ENCODE peak calls at places on chromosomes 12 and 14, in six cellular contexts. One of them, this sample, is unnamed.

GRCh38 chr14:87901652-87902051 is 91.3 kb downstream of the GALC start:
- DNase-seq in sigmoid colon: no peak
- DNase-seq in breast epithelium: no peak
- DNase-seq in stomach: no peak
- DNase-seq in HepG2: no peak
- DNase-seq in HL-60: no peak
- DNase-seq in this sample: no peak

GRCh38 chr12:121872546-121873223 is 14.0 kb upstream of the HPD start:
- DNase-seq in sigmoid colon: peak
- DNase-seq in HepG2: no peak
- DNase-seq in HL-60: no peak
- DNase-seq in breast epithelium: no peak
- DNase-seq in stomach: peak
- DNase-seq in this sample: peak

GRCh38 chr14:89013698-89014569 is 189.5 kb downstream of the TTC8 start:
- DNase-seq in HepG2: no peak
- DNase-seq in stomach: no peak
- DNase-seq in sigmoid colon: no peak
- DNase-seq in breast epithelium: no peak
- DNase-seq in HL-60: no peak
- DNase-seq in this sample: no peak

GRCh38 chr14:100696017-100696416 is 30.7 kb upstream of the DLK1 start:
- DNase-seq in sigmoid colon: no peak
- DNase-seq in HepG2: no peak
- DNase-seq in breast epithelium: no peak
- DNase-seq in HL-60: no peak
- DNase-seq in stomach: no peak
- DNase-seq in this sample: no peak

GRCh38 chr12:10307630-10308029 is at the start of gene KLRD1:
- DNase-seq in HL-60: no peak
- DNase-seq in breast epithelium: no peak
- DNase-seq in HepG2: no peak
- DNase-seq in sigmoid colon: no peak
- DNase-seq in stomach: no peak
- DNase-seq in this sample: no peak

GRCh38 chr14:36505892-36506731 is 13.9 kb downstream of the NKX2-1 start:
- DNase-seq in breast epithelium: no peak
- DNase-seq in HepG2: no peak
- DNase-seq in HL-60: no peak
- DNase-seq in stomach: no peak
- DNase-seq in sigmoid colon: no peak
- DNase-seq in this sample: no peak

GRCh38 chr12:6551063-6551461 is 4.8 kb downstream of the IFFO1 start:
- DNase-seq in breast epithelium: no peak
- DNase-seq in stomach: no peak
- DNase-seq in HL-60: no peak
- DNase-seq in sigmoid colon: peak
- DNase-seq in HepG2: no peak
- DNase-seq in this sample: peak

GRCh38 chr14:104388011-104388521 is 191.5 kb upstream of the C14orf180 start:
- DNase-seq in HL-60: no peak
- DNase-seq in breast epithelium: no peak
- DNase-seq in HepG2: no peak
- DNase-seq in stomach: peak
- DNase-seq in sigmoid colon: peak
- DNase-seq in this sample: no peak

GRCh38 chr12:71661977-71662522 is 1.6 kb downstream of the ZFC3H1 start:
- DNase-seq in sigmoid colon: no peak
- DNase-seq in HL-60: no peak
- DNase-seq in stomach: no peak
- DNase-seq in breast epithelium: no peak
- DNase-seq in HepG2: no peak
- DNase-seq in this sample: no peak

GRCh38 chr12:27971606-27972005 is 927 bp downstream of the PTHLH start:
- DNase-seq in HepG2: peak
- DNase-seq in stomach: no peak
- DNase-seq in breast epithelium: no peak
- DNase-seq in sigmoid colon: no peak
- DNase-seq in HL-60: no peak
- DNase-seq in this sample: no peak

GRCh38 chr14:89616425-89617141 is 199.6 kb upstream of the FOXN3 start:
- DNase-seq in stomach: no peak
- DNase-seq in breast epithelium: no peak
- DNase-seq in HL-60: no peak
- DNase-seq in HepG2: peak
- DNase-seq in sigmoid colon: no peak
- DNase-seq in this sample: no peak

GRCh38 chr12:89873745-89874144 is 165.1 kb upstream of the ATP2B1 start:
- DNase-seq in HepG2: no peak
- DNase-seq in sigmoid colon: no peak
- DNase-seq in HL-60: no peak
- DNase-seq in breast epithelium: no peak
- DNase-seq in stomach: no peak
- DNase-seq in this sample: no peak

GRCh38 chr14:91890291-91890749 is 23.0 kb upstream of the TC2N start:
- DNase-seq in sigmoid colon: peak
- DNase-seq in stomach: peak
- DNase-seq in HepG2: no peak
- DNase-seq in breast epithelium: peak
- DNase-seq in HL-60: no peak
- DNase-seq in this sample: no peak

GRCh38 chr12:120224304-120225199 is 23.6 kb upstream of the RPLP0 start:
- DNase-seq in breast epithelium: no peak
- DNase-seq in sigmoid colon: peak
- DNase-seq in stomach: peak
- DNase-seq in HepG2: no peak
- DNase-seq in HL-60: no peak
- DNase-seq in this sample: peak

GRCh38 chr12:31029916-31030562 is 43.6 kb upstream of the DDX11 start:
- DNase-seq in breast epithelium: no peak
- DNase-seq in HL-60: no peak
- DNase-seq in sigmoid colon: no peak
- DNase-seq in HepG2: no peak
- DNase-seq in stomach: no peak
- DNase-seq in this sample: no peak

GRCh38 chr14:23160924-23161522 is 22.4 kb downstream of the SLC7A8 start:
- DNase-seq in HL-60: peak
- DNase-seq in HepG2: no peak
- DNase-seq in breast epithelium: peak
- DNase-seq in stomach: peak
- DNase-seq in sigmoid colon: no peak
- DNase-seq in this sample: peak

GRCh38 chr14:20455355-20456300 is 602 bp downstream of the APEX1 start:
- DNase-seq in breast epithelium: no peak
- DNase-seq in HepG2: no peak
- DNase-seq in sigmoid colon: peak
- DNase-seq in HL-60: no peak
- DNase-seq in stomach: peak
- DNase-seq in this sample: no peak

GRCh38 chr12:42779186-42779859 is 189.8 kb upstream of the PRICKLE1 start:
- DNase-seq in stomach: no peak
- DNase-seq in breast epithelium: peak
- DNase-seq in HepG2: no peak
- DNase-seq in sigmoid colon: no peak
- DNase-seq in HL-60: no peak
- DNase-seq in this sample: no peak

GRCh38 chr12:103924761-103925641 is 5.2 kb upstream of the HSP90B1 start:
- DNase-seq in HepG2: no peak
- DNase-seq in stomach: no peak
- DNase-seq in HL-60: no peak
- DNase-seq in sigmoid colon: no peak
- DNase-seq in breast epithelium: no peak
- DNase-seq in this sample: no peak

GRCh38 chr12:125533434-125534029 is 468.3 kb downstream of the AACS start:
- DNase-seq in stomach: peak
- DNase-seq in breast epithelium: no peak
- DNase-seq in sigmoid colon: no peak
- DNase-seq in HepG2: peak
- DNase-seq in HL-60: no peak
- DNase-seq in this sample: peak

GRCh38 chr12:32502693-32503510 is 103.5 kb downstream of the FGD4 start:
- DNase-seq in HepG2: no peak
- DNase-seq in breast epithelium: peak
- DNase-seq in stomach: no peak
- DNase-seq in sigmoid colon: no peak
- DNase-seq in HL-60: no peak
- DNase-seq in this sample: no peak

GRCh38 chr12:40762072-40762471 is 69.8 kb downstream of the CNTN1 start:
- DNase-seq in sigmoid colon: no peak
- DNase-seq in HepG2: no peak
- DNase-seq in breast epithelium: no peak
- DNase-seq in stomach: no peak
- DNase-seq in HL-60: no peak
- DNase-seq in this sample: no peak

GRCh38 chr14:92581206-92581605 is 67.6 kb downstream of the RIN3 start:
- DNase-seq in sigmoid colon: peak
- DNase-seq in HL-60: no peak
- DNase-seq in stomach: no peak
- DNase-seq in breast epithelium: no peak
- DNase-seq in HepG2: no peak
- DNase-seq in this sample: no peak

GRCh38 chr14:33404964-33405574 is 466.4 kb downstream of the NPAS3 start:
- DNase-seq in HL-60: no peak
- DNase-seq in stomach: no peak
- DNase-seq in breast epithelium: no peak
- DNase-seq in HepG2: no peak
- DNase-seq in sigmoid colon: no peak
- DNase-seq in this sample: no peak

GRCh38 chr14:43778607-43778955 is 728.5 kb downstream of the FSCB start:
- DNase-seq in HL-60: no peak
- DNase-seq in stomach: no peak
- DNase-seq in sigmoid colon: no peak
- DNase-seq in HepG2: peak
- DNase-seq in breast epithelium: no peak
- DNase-seq in this sample: no peak

GRCh38 chr14:65334765-65335411 is 77.6 kb upstream of the FUT8 start:
- DNase-seq in breast epithelium: no peak
- DNase-seq in HepG2: no peak
- DNase-seq in HL-60: no peak
- DNase-seq in stomach: peak
- DNase-seq in sigmoid colon: no peak
- DNase-seq in this sample: peak

GRCh38 chr12:26425587-26426260 is 230.4 kb downstream of the SSPN start:
- DNase-seq in sigmoid colon: no peak
- DNase-seq in stomach: no peak
- DNase-seq in HL-60: no peak
- DNase-seq in HepG2: no peak
- DNase-seq in breast epithelium: no peak
- DNase-seq in this sample: no peak

GRCh38 chr14:81312289-81312876 is 87.7 kb downstream of the STON2 start:
- DNase-seq in breast epithelium: no peak
- DNase-seq in HL-60: no peak
- DNase-seq in sigmoid colon: no peak
- DNase-seq in stomach: no peak
- DNase-seq in HepG2: no peak
- DNase-seq in this sample: no peak

GRCh38 chr14:92960706-92961566 is 38.0 kb downstream of the CHGA start:
- DNase-seq in HepG2: no peak
- DNase-seq in sigmoid colon: no peak
- DNase-seq in breast epithelium: no peak
- DNase-seq in HL-60: no peak
- DNase-seq in stomach: no peak
- DNase-seq in this sample: no peak

DNA sequence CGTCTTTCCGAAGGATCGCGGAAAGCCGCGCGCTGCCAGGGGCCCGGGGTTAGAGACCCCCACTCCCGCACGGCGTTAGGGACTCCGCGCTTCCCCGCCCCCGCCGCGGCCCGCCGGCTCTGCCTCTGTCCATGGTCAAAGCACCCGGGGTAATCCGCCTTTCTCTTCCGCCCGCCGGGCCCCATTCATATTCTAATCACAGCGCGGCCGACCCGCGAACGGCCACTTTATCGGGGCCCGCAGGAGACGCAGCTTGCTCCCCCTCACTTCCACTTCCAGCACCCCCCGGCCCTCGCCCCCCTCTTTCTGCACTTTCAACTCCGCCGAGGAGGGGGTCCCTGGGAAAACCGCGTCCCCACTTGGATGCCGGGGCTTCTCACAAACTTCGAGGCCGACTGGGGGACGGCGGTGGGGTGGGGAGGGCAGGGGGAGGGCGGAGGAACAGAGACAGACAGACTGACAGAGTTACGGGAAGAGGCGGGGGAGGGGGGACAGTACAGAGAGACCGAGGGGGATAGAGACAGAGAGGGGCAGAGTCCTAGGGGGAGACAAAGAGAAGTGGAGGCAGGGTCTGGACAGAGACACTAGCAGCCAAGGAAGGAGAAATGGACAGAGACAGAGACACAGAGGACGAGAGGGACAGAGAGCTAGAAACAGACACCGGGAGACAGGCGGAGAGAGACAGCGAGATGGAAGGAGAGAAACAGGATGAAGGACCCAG is 1.1 kb upstream of the RFX4 start:
- DNase-seq in sigmoid colon: no peak
- DNase-seq in HepG2: no peak
- DNase-seq in breast epithelium: no peak
- DNase-seq in HL-60: no peak
- DNase-seq in stomach: no peak
- DNase-seq in this sample: no peak
- TF ChIP-seq POLR2AphosphoS5 in sigmoid colon: no peak
- TF ChIP-seq POLR2AphosphoS5 in HepG2: no peak
- TF ChIP-seq POLR2AphosphoS5 in breast epithelium: no peak
- TF ChIP-seq POLR2AphosphoS5 in HL-60: no peak
- TF ChIP-seq POLR2AphosphoS5 in stomach: no peak
- TF ChIP-seq POLR2AphosphoS5 in this sample: no peak

GRCh38 chr14:95253039-95253620 is 66.6 kb downstream of the CLMN start:
- DNase-seq in breast epithelium: no peak
- DNase-seq in HL-60: no peak
- DNase-seq in HepG2: no peak
- DNase-seq in stomach: peak
- DNase-seq in sigmoid colon: no peak
- DNase-seq in this sample: no peak
- TF ChIP-seq POLR2AphosphoS5 in breast epithelium: no peak
- TF ChIP-seq POLR2AphosphoS5 in HL-60: no peak
- TF ChIP-seq POLR2AphosphoS5 in HepG2: no peak
- TF ChIP-seq POLR2AphosphoS5 in stomach: no peak
- TF ChIP-seq POLR2AphosphoS5 in sigmoid colon: no peak
- TF ChIP-seq POLR2AphosphoS5 in this sample: no peak

DNA sequence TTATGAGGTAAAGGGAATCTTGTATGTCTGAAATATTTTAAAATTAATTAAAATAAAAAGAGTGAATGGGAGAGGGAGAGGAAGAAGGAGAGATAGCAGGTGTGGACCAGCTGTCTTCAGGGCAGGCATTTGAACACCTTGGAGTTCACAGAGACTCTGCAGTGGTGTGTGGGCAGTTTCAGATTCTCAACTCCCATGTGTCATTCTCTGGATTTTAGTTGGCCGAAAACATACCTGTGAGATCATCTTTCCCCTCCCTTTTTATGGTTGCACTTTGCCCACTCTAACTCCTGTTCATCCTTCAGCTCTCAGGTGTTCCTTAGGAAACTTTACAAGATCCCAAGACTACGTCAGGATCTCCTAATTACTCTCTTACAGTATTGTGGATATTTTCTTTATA is 108.1 kb downstream of the ERC1 start:
- DNase-seq in stomach: no peak
- DNase-seq in HL-60: no peak
- DNase-seq in breast epithelium: no peak
- DNase-seq in sigmoid colon: no peak
- DNase-seq in HepG2: no peak
- DNase-seq in this sample: peak
- TF ChIP-seq POLR2AphosphoS5 in stomach: no peak
- TF ChIP-seq POLR2AphosphoS5 in HL-60: no peak
- TF ChIP-seq POLR2AphosphoS5 in breast epithelium: no peak
- TF ChIP-seq POLR2AphosphoS5 in sigmoid colon: no peak
- TF ChIP-seq POLR2AphosphoS5 in HepG2: no peak
- TF ChIP-seq POLR2AphosphoS5 in this sample: no peak

GRCh38 chr12:124396544-124397398 is 101.9 kb downstream of the RFLNA start:
- DNase-seq in HL-60: no peak
- DNase-seq in breast epithelium: peak
- DNase-seq in HepG2: no peak
- DNase-seq in sigmoid colon: peak
- DNase-seq in stomach: peak
- DNase-seq in this sample: peak
- TF ChIP-seq POLR2AphosphoS5 in HL-60: no peak
- TF ChIP-seq POLR2AphosphoS5 in breast epithelium: no peak
- TF ChIP-seq POLR2AphosphoS5 in HepG2: no peak
- TF ChIP-seq POLR2AphosphoS5 in sigmoid colon: peak
- TF ChIP-seq POLR2AphosphoS5 in stomach: peak
- TF ChIP-seq POLR2AphosphoS5 in this sample: no peak